ENCODE peak calls at places on chromosomes 13 and 19, in ten cellular contexts. O, A, P, H, K, Q, J, D, X and Z are unnamed samples.

GRCh38 chr19:12997967-12998940 is 3.0 kb downstream of the NFIX start:
- DNase-seq in O (no peak), A (no peak), P (no peak), H (no peak), K (no peak), Q (peak), J (no peak), D (no peak), X (no peak), Z (no peak)

GRCh38 chr19:45935267-45935666 is 20.7 kb upstream of the NANOS2 start:
- DNase-seq in O (no peak), A (no peak), P (no peak), H (no peak), K (no peak), Q (no peak), J (no peak), D (no peak), X (no peak), Z (no peak)

GRCh38 chr19:4234862-4235201 is 5.5 kb downstream of the EBI3 start:
- DNase-seq in O (no peak), A (no peak), P (no peak), H (no peak), K (no peak), Q (no peak), J (no peak), D (no peak), X (no peak), Z (no peak)

GRCh38 chr19:1292419-1293151 is 6.9 kb downstream of the EFNA2 start:
- DNase-seq in O (no peak), A (no peak), P (no peak), H (no peak), K (no peak), Q (no peak), J (no peak), D (no peak), X (no peak), Z (no peak)

GRCh38 chr19:1232652-1233360 is 5.0 kb downstream of the CBARP start:
- DNase-seq in O (no peak), A (no peak), P (no peak), H (no peak), K (no peak), Q (peak), J (no peak), D (peak), X (no peak), Z (no peak)

GRCh38 chr13:114032121-114032799 is 58.4 kb upstream of the C13orf46 start:
- DNase-seq in O (no peak), A (no peak), P (peak), H (peak), K (no peak), Q (peak), J (peak), D (no peak), X (no peak), Z (no peak)

GRCh38 chr19:45159971-45160324 is 834 bp downstream of the NKPD1 start:
- DNase-seq in O (no peak), A (no peak), P (no peak), H (no peak), K (no peak), Q (no peak), J (peak), D (no peak), X (no peak), Z (no peak)

GRCh38 chr19:49847731-49848696 is 2.9 kb upstream of the PTOV1 start:
- DNase-seq in O (no peak), A (no peak), P (peak), H (peak), K (no peak), Q (peak), J (no peak), D (no peak), X (no peak), Z (no peak)

GRCh38 chr19:35755550-35756371 is 1.1 kb downstream of the HSPB6 start:
- DNase-seq in O (peak), A (peak), P (peak), H (peak), K (peak), Q (peak), J (peak), D (peak), X (no peak), Z (peak)

GRCh38 chr19:778910-779653 is 18.2 kb upstream of the PTBP1 start:
- DNase-seq in O (peak), A (no peak), P (peak), H (peak), K (no peak), Q (peak), J (peak), D (no peak), X (no peak), Z (no peak)

GRCh38 chr19:45547965-45548609 is 36.5 kb downstream of the OPA3 start:
- DNase-seq in O (peak), A (no peak), P (peak), H (peak), K (no peak), Q (peak), J (no peak), D (no peak), X (no peak), Z (no peak)

GRCh38 chr13:111328111-111328802 is 7.8 kb downstream of the TEX29 start:
- DNase-seq in O (peak), A (no peak), P (no peak), H (no peak), K (no peak), Q (no peak), J (no peak), D (no peak), X (no peak), Z (no peak)

GRCh38 chr19:7191946-7192691 is 102.1 kb downstream of the INSR start:
- DNase-seq in O (no peak), A (no peak), P (no peak), H (peak), K (no peak), Q (no peak), J (no peak), D (no peak), X (no peak), Z (peak)

GRCh38 chr13:107867701-107868661 is 347.4 kb downstream of the LIG4 start:
- DNase-seq in O (no peak), A (peak), P (no peak), H (no peak), K (peak), Q (peak), J (peak), D (peak), X (peak), Z (peak)

GRCh38 chr13:113449693-113450347 is 3.5 kb downstream of the ADPRHL1 start:
- DNase-seq in O (no peak), A (no peak), P (no peak), H (no peak), K (no peak), Q (no peak), J (no peak), D (no peak), X (no peak), Z (no peak)

GRCh38 chr19:56080669-56081401 is 40.3 kb downstream of the ZNF787 start:
- DNase-seq in O (peak), A (peak), P (peak), H (peak), K (peak), Q (peak), J (peak), D (peak), X (peak), Z (peak)

GRCh38 chr19:9406798-9407352 is 28.5 kb downstream of the ZNF266 start:
- DNase-seq in O (no peak), A (peak), P (peak), H (peak), K (no peak), Q (peak), J (peak), D (peak), X (no peak), Z (peak)

DNA sequence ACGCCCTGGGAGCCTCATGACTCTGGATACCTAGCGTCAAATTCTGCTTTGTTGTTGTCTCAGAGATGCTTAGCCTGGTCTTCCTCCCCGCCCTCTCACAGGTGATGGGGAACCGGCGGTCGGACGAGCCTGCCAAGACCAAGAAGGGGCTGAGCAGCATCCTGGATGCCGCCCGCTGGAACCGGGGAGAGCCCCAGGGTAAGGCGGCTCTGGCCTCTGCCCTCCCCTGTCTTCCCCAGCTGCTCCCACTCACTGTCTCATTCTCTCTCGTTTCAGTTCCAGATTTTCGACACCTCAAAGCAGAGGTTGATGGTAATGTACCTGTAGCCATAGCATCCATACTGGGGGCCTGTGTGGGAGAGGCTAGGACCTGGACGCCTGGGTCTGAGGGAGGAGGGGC is 11.4 kb downstream of the ARHGEF1 start:
- DNase-seq in O (no peak), A (no peak), P (no peak), H (no peak), K (no peak), Q (no peak), J (no peak), D (no peak), X (no peak), Z (no peak)
- TF ChIP-seq CTCF in O (no peak), A (no peak), P (no peak), H (no peak), K (no peak), Q (no peak), J (no peak), D (no peak), X (no peak), Z (no peak)

GRCh38 chr13:42355118-42355840 is 83.3 kb downstream of the AKAP11 start:
- DNase-seq in O (no peak), A (no peak), P (no peak), H (no peak), K (peak), Q (no peak), J (no peak), D (no peak), X (no peak), Z (peak)

GRCh38 chr13:42355841-42356575 is 84.1 kb downstream of the AKAP11 start:
- DNase-seq in O (no peak), A (no peak), P (no peak), H (no peak), K (no peak), Q (no peak), J (no peak), D (no peak), X (no peak), Z (no peak)

GRCh38 chr13:42360046-42360445 is 88.1 kb downstream of the AKAP11 start:
- DNase-seq in O (no peak), A (no peak), P (no peak), H (no peak), K (no peak), Q (no peak), J (no peak), D (no peak), X (no peak), Z (no peak)

GRCh38 chr13:42350141-42350540 is 78.2 kb downstream of the AKAP11 start:
- DNase-seq in O (no peak), A (no peak), P (no peak), H (no peak), K (no peak), Q (no peak), J (no peak), D (no peak), X (no peak), Z (no peak)

DNA sequence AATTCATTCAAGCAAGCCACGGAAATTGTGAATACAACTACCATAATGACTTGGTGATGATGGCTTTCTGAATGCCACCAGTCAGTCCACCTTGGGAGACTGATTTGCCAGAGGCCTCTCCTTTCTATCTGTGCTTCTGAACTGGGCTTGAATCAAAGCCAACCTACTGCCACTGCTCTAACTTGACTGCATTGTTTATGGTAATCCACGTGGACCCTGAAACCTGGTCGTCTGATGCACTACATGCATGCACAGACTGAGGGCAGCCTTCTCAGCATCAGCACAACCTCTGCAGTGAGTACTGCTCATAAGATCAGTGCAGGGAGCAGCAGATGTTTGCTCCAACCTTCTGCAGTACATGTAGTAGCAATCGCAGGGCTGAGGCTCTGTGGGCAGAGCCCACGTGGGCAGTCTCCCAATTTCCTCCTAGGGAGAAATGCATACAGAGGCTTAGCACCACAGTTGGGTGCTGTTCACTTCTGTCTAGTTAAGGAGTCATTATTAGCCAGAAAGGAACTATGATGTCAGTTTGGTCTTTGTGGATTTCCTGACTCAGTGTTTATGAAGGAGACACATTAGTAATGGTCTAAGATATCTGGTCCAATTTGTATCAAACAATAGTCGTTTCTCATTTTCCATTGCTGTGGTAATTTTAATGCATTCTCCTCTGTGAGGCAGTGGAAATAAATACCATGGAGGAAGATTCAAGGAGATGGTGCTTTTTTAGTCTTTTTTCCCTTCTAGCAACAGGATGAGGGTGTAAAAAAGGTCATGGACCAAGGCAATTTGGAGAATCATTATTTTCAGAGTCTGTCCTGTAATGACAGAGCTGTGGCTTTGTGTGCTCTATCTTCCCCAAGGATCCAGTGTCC is 82.5 kb downstream of the AKAP11 start:
- DNase-seq in O (no peak), A (no peak), P (peak), H (peak), K (peak), Q (peak), J (no peak), D (no peak), X (no peak), Z (peak)
- TF ChIP-seq CTCF in O (no peak), A (no peak), P (no peak), H (no peak), K (no peak), Q (peak), J (no peak), D (no peak), X (no peak), Z (no peak)

GRCh38 chr13:99528547-99528946 is 27.3 kb downstream of the TM9SF2 start:
- DNase-seq in O (no peak), A (no peak), P (no peak), H (no peak), K (peak), Q (no peak), J (no peak), D (no peak), X (no peak), Z (peak)
- TF ChIP-seq CTCF in O (no peak), A (no peak), P (peak), H (peak), K (peak), Q (peak), J (no peak), D (no peak), X (peak), Z (peak)

GRCh38 chr13:50916701-50917184 is 7.2 kb downstream of the RNASEH2B start:
- DNase-seq in O (no peak), A (no peak), P (no peak), H (no peak), K (no peak), Q (no peak), J (no peak), D (no peak), X (no peak), Z (peak)

GRCh38 chr13:50914848-50915247 is 5.3 kb downstream of the RNASEH2B start:
- DNase-seq in O (no peak), A (no peak), P (no peak), H (peak), K (no peak), Q (no peak), J (no peak), D (no peak), X (no peak), Z (no peak)

GRCh38 chr13:50914301-50914700 is 4.7 kb downstream of the RNASEH2B start:
- DNase-seq in O (no peak), A (no peak), P (no peak), H (peak), K (no peak), Q (no peak), J (no peak), D (no peak), X (no peak), Z (no peak)

GRCh38 chr13:50917572-50917971 is 8.0 kb downstream of the RNASEH2B start:
- DNase-seq in O (no peak), A (no peak), P (no peak), H (no peak), K (no peak), Q (no peak), J (no peak), D (no peak), X (no peak), Z (no peak)

DNA sequence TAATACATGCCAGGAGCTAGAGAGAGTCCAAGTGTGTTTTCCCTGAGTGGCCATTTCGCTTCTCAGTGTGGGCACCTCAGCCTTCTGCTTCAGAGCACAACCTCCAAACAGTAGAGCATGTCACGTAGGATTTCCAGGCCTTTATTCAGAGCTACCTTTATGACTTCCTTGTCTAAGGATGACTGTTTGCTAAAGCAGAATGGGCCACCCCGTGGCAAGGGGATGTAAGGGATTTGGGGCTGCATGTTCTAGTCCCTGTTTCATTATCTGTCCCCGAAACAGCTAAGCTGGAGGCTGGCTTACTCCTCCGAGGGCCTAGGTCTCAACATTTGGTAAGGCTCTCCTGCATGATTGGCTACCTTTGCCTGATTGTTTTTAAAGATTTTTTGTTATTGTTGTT is 6.0 kb downstream of the RNASEH2B start:
- DNase-seq in O (no peak), A (no peak), P (no peak), H (no peak), K (peak), Q (no peak), J (no peak), D (no peak), X (no peak), Z (no peak)
- TF ChIP-seq CTCF in O (no peak), A (no peak), P (peak), H (no peak), K (peak), Q (no peak), J (no peak), D (no peak), X (no peak), Z (peak)

DNA sequence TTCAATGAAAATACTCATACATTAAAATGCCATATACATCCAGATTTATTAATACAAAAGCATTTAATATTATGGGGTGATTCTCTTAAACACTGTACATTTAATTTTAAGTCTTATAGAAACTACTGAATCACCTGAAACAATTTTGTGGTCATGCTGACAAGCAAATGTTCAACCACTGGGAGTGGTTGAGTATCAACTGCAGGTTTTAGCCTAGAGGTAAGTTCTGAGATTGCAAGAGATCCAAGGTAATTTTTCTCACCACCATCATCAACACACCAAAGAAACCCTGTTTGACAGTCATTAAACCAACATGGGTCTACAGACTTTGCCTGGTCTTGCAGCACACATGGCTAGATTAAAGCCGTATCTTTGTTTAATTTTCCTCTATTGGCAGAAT is 196.3 kb downstream of the LHFPL6 start:
- DNase-seq in O (no peak), A (no peak), P (no peak), H (no peak), K (no peak), Q (no peak), J (no peak), D (no peak), X (no peak), Z (peak)
- TF ChIP-seq CTCF in O (no peak), A (no peak), P (peak), H (no peak), K (peak), Q (peak), J (no peak), D (no peak), X (peak), Z (no peak)